ENCODE peak calls at places on chromosome 17, in five cellular contexts. R is GM12891, A is GM12892, S is K562, G is HepG2. Q is an unnamed sample.

GRCh38 chr17:68533887-68534700 is 21.9 kb downstream of the PRKAR1A start:
- DNase-seq in R (no peak), A (no peak), S (no peak), G (no peak), Q (no peak)

GRCh38 chr17:1226308-1226707 is 43.9 kb upstream of the BHLHA9 start:
- DNase-seq in R (no peak), A (no peak), S (no peak), G (no peak), Q (no peak)

GRCh38 chr17:3556905-3557767 is 476 bp downstream of the TRPV3 start:
- DNase-seq in R (no peak), A (no peak), S (no peak), G (no peak), Q (no peak)

GRCh38 chr17:80678621-80679020 is 134.0 kb downstream of the RPTOR start:
- DNase-seq in R (no peak), A (no peak), S (no peak), G (no peak), Q (no peak)

GRCh38 chr17:55286681-55287589 is 22.2 kb downstream of the HLF start:
- DNase-seq in R (no peak), A (no peak), S (no peak), G (peak), Q (no peak)

GRCh38 chr17:35847633-35848373 is 20.9 kb downstream of the HEATR9 start:
- DNase-seq in R (no peak), A (no peak), S (no peak), G (no peak), Q (no peak)

GRCh38 chr17:37255434-37255833 is 120.4 kb upstream of the C17orf78 start:
- DNase-seq in R (no peak), A (no peak), S (no peak), G (no peak), Q (no peak)

GRCh38 chr17:32862940-32863339 is 14.0 kb downstream of the MYO1D start:
- DNase-seq in R (no peak), A (no peak), S (no peak), G (no peak), Q (no peak)

GRCh38 chr17:81081217-81081616 is 46.3 kb downstream of the BAIAP2 start:
- DNase-seq in R (no peak), A (no peak), S (no peak), G (no peak), Q (no peak)

GRCh38 chr17:82963104-82963950 is 116.1 kb upstream of the METRNL start:
- DNase-seq in R (peak), A (no peak), S (no peak), G (no peak), Q (peak)

GRCh38 chr17:82930043-82930923 is 90.5 kb upstream of the ZNF750 start:
- DNase-seq in R (no peak), A (no peak), S (no peak), G (no peak), Q (no peak)

GRCh38 chr17:16516594-16517018 is 24.6 kb upstream of the LRRC75A start:
- DNase-seq in R (no peak), A (no peak), S (peak), G (no peak), Q (no peak)

GRCh38 chr17:17836818-17837379 is at the start of gene SREBF1:
- DNase-seq in R (peak), A (peak), S (peak), G (peak), Q (peak)

GRCh38 chr17:33024688-33025486 is 33.2 kb downstream of the SPACA3 start:
- DNase-seq in R (no peak), A (no peak), S (no peak), G (no peak), Q (peak)

GRCh38 chr17:75525806-75526554 is 483 bp downstream of the LLGL2 start:
- DNase-seq in R (no peak), A (no peak), S (no peak), G (peak), Q (no peak)

GRCh38 chr17:51914613-51915012 is 243.9 kb downstream of the CA10 start:
- DNase-seq in R (no peak), A (no peak), S (no peak), G (no peak), Q (no peak)

GRCh38 chr17:2064147-2064489 is 9.2 kb downstream of the HIC1 start:
- DNase-seq in R (no peak), A (no peak), S (no peak), G (no peak), Q (no peak)

GRCh38 chr17:67443931-67444597 is 67.0 kb downstream of the PITPNC1 start:
- DNase-seq in R (no peak), A (no peak), S (no peak), G (no peak), Q (no peak)

GRCh38 chr17:75105269-75106080 is 4.3 kb upstream of the ARMC7 start:
- DNase-seq in R (peak), A (peak), S (peak), G (peak), Q (peak)

GRCh38 chr17:41530062-41531048 is 2.2 kb upstream of the KRT19 start:
- DNase-seq in R (no peak), A (no peak), S (peak), G (peak), Q (no peak)

GRCh38 chr17:40113961-40114272 is 7.9 kb upstream of the MSL1 start:
- DNase-seq in R (no peak), A (no peak), S (no peak), G (no peak), Q (no peak)

GRCh38 chr17:40404003-40404402 is 13.7 kb downstream of the TOP2A start:
- DNase-seq in R (no peak), A (no peak), S (no peak), G (no peak), Q (no peak)

GRCh38 chr17:29143894-29144293 is 36.3 kb downstream of the MYO18A start:
- DNase-seq in R (no peak), A (no peak), S (peak), G (peak), Q (no peak)

GRCh38 chr17:19369846-19370492 is 7.4 kb upstream of the B9D1 start:
- DNase-seq in R (no peak), A (no peak), S (no peak), G (no peak), Q (no peak)

GRCh38 chr17:28807925-28808641 is 34.5 kb downstream of the FAM222B start:
- DNase-seq in R (no peak), A (no peak), S (peak), G (peak), Q (no peak)

GRCh38 chr17:58269557-58270291 is 11.0 kb downstream of the MPO start:
- DNase-seq in R (no peak), A (no peak), S (peak), G (no peak), Q (no peak)

GRCh38 chr17:58268326-58268725 is 12.4 kb downstream of the MPO start:
- DNase-seq in R (no peak), A (no peak), S (no peak), G (no peak), Q (no peak)

GRCh38 chr17:58268774-58269556 is 11.8 kb downstream of the MPO start:
- DNase-seq in R (no peak), A (no peak), S (peak), G (no peak), Q (no peak)

GRCh38 chr17:58265902-58266875 is 14.5 kb downstream of the MPO start:
- DNase-seq in R (no peak), A (no peak), S (no peak), G (no peak), Q (no peak)

DNA sequence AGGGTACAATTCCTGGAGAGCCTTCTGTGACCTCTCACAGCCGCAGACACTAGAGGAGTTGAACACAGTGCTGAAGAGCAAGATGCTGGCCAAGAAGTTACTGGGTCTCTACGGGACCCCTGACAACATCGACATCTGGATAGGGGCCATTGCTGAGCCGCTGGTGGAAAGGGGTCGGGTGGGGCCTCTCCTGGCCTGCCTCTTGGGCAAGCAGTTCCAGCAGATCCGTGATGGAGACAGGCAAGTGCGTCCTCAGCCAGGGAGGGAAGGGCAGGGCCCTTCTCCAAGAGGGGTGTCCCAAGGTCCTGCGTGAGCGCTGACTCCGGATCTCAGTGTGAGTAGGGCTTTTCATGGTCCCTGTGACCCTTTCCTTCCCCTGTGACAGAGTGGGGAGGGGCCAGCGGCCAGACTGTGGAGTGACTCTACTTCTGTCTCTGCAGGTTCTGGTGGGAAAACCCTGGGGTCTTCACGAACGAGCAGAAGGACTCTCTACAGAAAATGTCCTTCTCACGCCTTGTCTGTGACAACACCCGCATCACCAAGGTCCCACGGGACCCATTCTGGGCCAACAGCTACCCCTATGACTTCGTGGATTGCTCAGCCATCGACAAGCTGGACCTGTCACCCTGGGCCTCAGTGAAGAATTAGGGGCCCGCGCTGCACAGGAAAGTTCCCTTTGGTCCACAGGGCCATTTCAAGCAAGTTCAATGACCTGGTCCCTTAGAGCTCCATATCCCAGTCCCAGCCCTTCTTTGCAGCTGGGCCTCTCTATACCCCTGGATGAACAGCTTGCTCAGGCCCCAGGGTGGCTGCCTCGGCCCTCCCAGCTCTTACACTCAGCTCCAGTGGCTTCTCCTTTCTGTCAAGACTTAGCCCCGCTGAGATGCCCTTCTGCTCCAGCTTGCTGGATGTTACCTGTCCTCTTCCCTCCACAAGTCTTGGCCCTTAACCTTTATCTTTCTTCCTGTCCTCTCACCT is 13.1 kb downstream of the MPO start:
- DNase-seq in R (no peak), A (no peak), S (peak), G (no peak), Q (peak)
- TF ChIP-seq TAF1 in R (no peak), A (no peak), S (no peak), G (no peak), Q (no peak)

GRCh38 chr17:77100009-77100408 is 40.8 kb upstream of the SEC14L1 start:
- DNase-seq in R (no peak), A (no peak), S (no peak), G (no peak), Q (no peak)
- TF ChIP-seq POLR2A in R (no peak), A (no peak), S (no peak), G (no peak), Q (no peak)

DNA sequence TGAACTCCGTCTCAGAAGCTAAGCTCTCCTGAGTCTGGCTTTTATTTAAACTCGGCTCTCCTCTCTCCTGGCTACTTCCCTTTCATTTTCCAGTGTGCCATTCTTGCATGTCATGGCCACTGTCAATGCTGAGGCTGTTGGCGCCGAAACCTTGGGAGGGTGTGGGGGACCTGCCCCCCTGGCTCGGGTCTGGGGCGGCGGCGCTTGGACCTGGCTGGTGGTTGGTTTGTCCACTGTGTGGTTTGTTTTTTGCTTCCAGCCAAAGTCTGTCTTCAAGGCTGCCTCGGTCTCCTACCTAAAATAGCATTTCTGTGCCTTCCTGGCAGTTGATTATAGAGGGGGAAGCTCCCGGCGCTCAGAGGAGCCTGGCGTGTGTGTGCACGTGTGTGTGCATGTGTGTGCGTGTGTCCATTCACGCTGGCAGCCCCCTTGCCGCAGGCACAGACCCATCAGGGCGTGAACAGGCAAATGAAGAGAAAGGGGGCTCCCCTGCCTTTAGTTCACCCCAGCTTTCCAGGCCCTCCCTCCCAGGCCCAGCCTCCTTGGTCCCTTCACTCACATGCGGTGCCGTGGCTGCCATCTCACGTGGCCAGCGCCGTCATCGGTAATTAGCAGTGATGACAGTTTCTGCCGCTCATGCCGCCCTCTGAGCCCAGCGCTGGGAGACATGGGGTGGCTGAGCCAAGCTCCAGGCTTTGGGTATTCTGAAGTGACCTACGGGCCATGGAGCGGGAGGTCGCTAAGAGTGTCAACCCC is 179.9 kb downstream of the SEC14L1 start:
- DNase-seq in R (no peak), A (peak), S (peak), G (no peak), Q (no peak)
- TF ChIP-seq TAF1 in R (peak), A (peak), S (peak), G (no peak), Q (no peak)

GRCh38 chr17:7835818-7836595 is 2.0 kb downstream of the KDM6B start:
- DNase-seq in R (no peak), A (no peak), S (no peak), G (peak), Q (no peak)
- TF ChIP-seq POLR2A in R (no peak), A (no peak), S (peak), G (peak), Q (no peak)

GRCh38 chr17:63276376-63276775 is 169.7 kb downstream of the CYB561 start:
- DNase-seq in R (no peak), A (no peak), S (no peak), G (no peak), Q (no peak)

GRCh38 chr17:63277629-63278028 is 168.5 kb downstream of the CYB561 start:
- DNase-seq in R (no peak), A (no peak), S (no peak), G (no peak), Q (no peak)

GRCh38 chr17:63276821-63277220 is 169.3 kb downstream of the CYB561 start:
- DNase-seq in R (no peak), A (no peak), S (no peak), G (no peak), Q (no peak)

GRCh38 chr17:63275318-63275967 is 170.7 kb downstream of the CYB561 start:
- DNase-seq in R (no peak), A (no peak), S (peak), G (peak), Q (no peak)

DNA sequence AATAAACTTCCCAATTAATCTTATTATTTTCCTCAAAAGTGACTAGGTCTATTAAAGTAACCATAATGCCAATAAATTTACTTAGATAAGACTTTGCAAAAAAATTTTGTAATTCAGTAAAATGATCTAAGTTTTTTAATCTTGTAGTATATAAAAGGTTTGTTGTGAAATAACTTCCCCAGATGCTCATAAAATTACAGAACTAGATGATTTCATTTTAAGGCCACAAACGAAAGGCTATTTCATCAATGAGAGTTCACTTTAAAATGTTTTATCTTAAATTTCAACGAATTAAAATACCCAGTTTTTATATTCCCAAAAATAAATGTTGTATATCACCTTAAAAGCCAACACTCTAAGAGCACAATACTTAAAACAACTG is 170.1 kb downstream of the CYB561 start:
- DNase-seq in R (no peak), A (no peak), S (no peak), G (no peak), Q (no peak)
- TF ChIP-seq TAF1 in R (no peak), A (no peak), S (no peak), G (no peak), Q (no peak)

DNA sequence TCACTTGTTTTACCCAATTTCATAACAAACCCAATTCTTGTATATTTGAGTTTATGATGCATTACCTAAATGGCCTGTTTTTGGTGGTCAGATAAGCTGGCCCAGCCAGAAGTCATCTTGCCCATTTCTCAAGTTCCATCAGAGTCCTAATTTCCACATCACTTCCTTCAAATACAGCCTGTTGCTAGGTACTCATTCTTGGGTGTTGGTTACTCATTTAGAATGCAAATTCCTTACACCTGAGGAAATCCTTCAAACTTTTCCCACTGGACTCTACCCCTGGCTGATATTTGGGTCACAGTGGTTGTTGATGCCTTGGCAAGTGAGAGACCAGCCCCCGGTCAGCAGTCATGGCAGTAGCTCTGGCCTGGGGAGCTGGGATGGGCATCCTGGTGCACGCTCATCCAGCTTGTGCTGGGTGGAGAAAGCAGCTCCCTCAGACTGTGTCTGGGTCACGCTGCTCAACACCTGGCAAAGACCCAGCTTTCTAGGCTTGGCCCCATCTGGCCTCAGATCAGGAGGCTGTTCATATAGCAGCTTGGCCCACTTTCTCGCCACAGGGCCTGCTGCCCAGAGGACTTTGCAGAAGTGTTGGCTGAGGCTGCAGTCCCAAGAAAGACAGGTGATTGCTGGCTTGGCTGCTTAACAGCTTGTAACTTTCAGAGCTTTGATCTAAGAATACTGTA is 25.8 kb downstream of the WSB1 start:
- DNase-seq in R (no peak), A (no peak), S (no peak), G (no peak), Q (no peak)
- TF ChIP-seq POLR2A in R (no peak), A (no peak), S (no peak), G (peak), Q (no peak)